ENCODE peak calls at places on chromosome 3, in six cellular contexts. G is GM23248, O is endothelial cell of umbilical vein, R is A549, B is fibroblast of lung, S is OCI-LY7. M is an unnamed sample.

GRCh38 chr3:87167634-87168456 is 59.3 kb upstream of the CHMP2B start:
- DNase-seq in R (peak), B (peak), S (peak), G (peak), O (peak), M (peak)

GRCh38 chr3:126049289-126050049 is 34.5 kb downstream of the SLC41A3 start:
- DNase-seq in O (no peak), S (no peak), G (no peak), R (no peak), B (no peak), M (no peak)

GRCh38 chr3:182618981-182619591 is 174.2 kb upstream of the ATP11B start:
- DNase-seq in S (no peak), B (peak), O (no peak), G (peak), R (no peak), M (peak)

GRCh38 chr3:38578551-38578950 is 70.9 kb downstream of the SCN5A start:
- DNase-seq in R (no peak), G (no peak), O (no peak), S (no peak), B (no peak), M (no peak)

GRCh38 chr3:160618878-160619277 is 53.5 kb upstream of the KPNA4 start:
- DNase-seq in S (no peak), B (peak), R (no peak), O (no peak), G (no peak), M (no peak)

GRCh38 chr3:7144696-7145308 is 283.9 kb downstream of the GRM7 start:
- DNase-seq in B (peak), R (peak), O (peak), S (peak), G (peak), M (peak)

GRCh38 chr3:194485876-194486539 is 794 bp downstream of the ATP13A3 start:
- DNase-seq in R (no peak), B (peak), O (peak), G (peak), S (peak), M (no peak)

GRCh38 chr3:185175370-185175987 is 22.6 kb upstream of the C3orf70 start:
- DNase-seq in S (no peak), R (no peak), O (no peak), B (peak), G (no peak), M (no peak)

GRCh38 chr3:142586803-142587406 is 8.4 kb upstream of the ATR start:
- DNase-seq in R (peak), B (peak), S (peak), O (peak), G (peak), M (peak)

GRCh38 chr3:137770821-137771399 is 6.8 kb downstream of the SOX14 start:
- DNase-seq in G (peak), R (no peak), B (no peak), S (no peak), O (no peak), M (no peak)

GRCh38 chr3:175121225-175121624 is 262.1 kb downstream of the NAALADL2 start:
- DNase-seq in G (no peak), O (no peak), R (no peak), B (no peak), S (no peak), M (peak)

GRCh38 chr3:145721815-145722214 is 439.2 kb downstream of the PLOD2 start:
- DNase-seq in O (no peak), G (no peak), S (no peak), R (no peak), B (no peak), M (no peak)

GRCh38 chr3:194424373-194424772 is 25.3 kb upstream of the GP5 start:
- DNase-seq in B (no peak), R (no peak), O (no peak), S (no peak), G (no peak), M (no peak)

GRCh38 chr3:122572940-122573412 is 4.5 kb upstream of the PARP15 start:
- DNase-seq in O (peak), R (no peak), S (peak), B (peak), G (peak), M (peak)

GRCh38 chr3:67819447-67819846 is 165.0 kb upstream of the SUCLG2 start:
- DNase-seq in S (peak), O (no peak), G (no peak), R (no peak), B (no peak), M (no peak)

GRCh38 chr3:66609660-66610547 is 109.1 kb upstream of the LRIG1 start:
- DNase-seq in S (no peak), B (peak), G (no peak), R (no peak), O (no peak), M (peak)

GRCh38 chr3:63662500-63662899 is 10.0 kb downstream of the SNTN start:
- DNase-seq in S (no peak), R (no peak), O (no peak), B (peak), G (peak), M (no peak)

GRCh38 chr3:133477497-133477896 is 77.6 kb downstream of the BFSP2 start:
- DNase-seq in O (no peak), B (no peak), G (no peak), S (peak), R (no peak), M (no peak)

GRCh38 chr3:8239718-8240698 is 261.6 kb upstream of the LMCD1 start:
- DNase-seq in S (peak), R (peak), O (peak), B (peak), G (peak), M (peak)

GRCh38 chr3:38017445-38018295 is 11.8 kb downstream of the PLCD1 start:
- DNase-seq in R (no peak), O (no peak), B (no peak), S (no peak), G (no peak), M (no peak)

GRCh38 chr3:99699841-99700240 is 61.4 kb downstream of the COL8A1 start:
- DNase-seq in B (peak), R (no peak), S (no peak), O (peak), G (peak), M (no peak)

GRCh38 chr3:42711491-42712343 is 9.1 kb upstream of the HHATL start:
- DNase-seq in R (peak), O (no peak), G (peak), B (no peak), S (no peak), M (no peak)

GRCh38 chr3:19994796-19995195 is 17.3 kb downstream of the PP2D1 start:
- DNase-seq in R (no peak), S (no peak), B (peak), G (peak), O (no peak), M (no peak)

GRCh38 chr3:194497799-194498575 is 11.2 kb upstream of the ATP13A3 start:
- DNase-seq in S (no peak), G (peak), O (no peak), R (no peak), B (no peak), M (no peak)

GRCh38 chr3:129556890-129557736 is 14.1 kb downstream of the H1-8 start:
- DNase-seq in R (no peak), S (no peak), G (peak), B (peak), O (no peak), M (no peak)

GRCh38 chr3:39724233-39724846 is 85.1 kb upstream of the MYRIP start:
- DNase-seq in R (no peak), B (no peak), S (no peak), O (peak), G (peak), M (no peak)

GRCh38 chr3:88005066-88005465 is 53.7 kb downstream of the CGGBP1 start:
- DNase-seq in B (peak), R (peak), O (peak), S (peak), G (peak), M (no peak)

GRCh38 chr3:14606663-14607339 is 44.8 kb upstream of the CCDC174 start:
- DNase-seq in G (peak), R (no peak), B (peak), O (no peak), S (no peak), M (peak)

GRCh38 chr3:27076815-27077630 is 292.2 kb downstream of the NEK10 start:
- DNase-seq in S (no peak), O (no peak), R (no peak), B (no peak), G (no peak), M (no peak)

GRCh38 chr3:156291269-156292123 is 171.1 kb downstream of the KCNAB1 start:
- DNase-seq in R (no peak), O (no peak), S (no peak), G (peak), B (peak), M (peak)

GRCh38 chr3:110413807-110414748 is 657.5 kb upstream of the NECTIN3 start:
- DNase-seq in B (peak), R (no peak), S (no peak), O (peak), G (peak), M (peak)

GRCh38 chr3:126542340-126543241 is 16.1 kb downstream of the C3orf22 start:
- DNase-seq in B (no peak), O (no peak), S (no peak), R (no peak), G (no peak), M (no peak)

GRCh38 chr3:137542049-137542448 is 222.1 kb upstream of the SOX14 start:
- DNase-seq in R (no peak), O (no peak), S (no peak), B (no peak), G (no peak), M (no peak)

GRCh38 chr3:23723930-23724329 is 81.8 kb upstream of the UBE2E1 start:
- DNase-seq in G (no peak), O (no peak), B (no peak), R (no peak), S (peak), M (no peak)

GRCh38 chr3:49132073-49132436 is 795 bp downstream of the LAMB2 start:
- DNase-seq in G (peak), O (no peak), R (no peak), B (no peak), S (no peak), M (no peak)
- H3K4me2 ChIP-seq in G (peak), O (peak), R (peak), B (peak), S (no peak), M (peak)

DNA sequence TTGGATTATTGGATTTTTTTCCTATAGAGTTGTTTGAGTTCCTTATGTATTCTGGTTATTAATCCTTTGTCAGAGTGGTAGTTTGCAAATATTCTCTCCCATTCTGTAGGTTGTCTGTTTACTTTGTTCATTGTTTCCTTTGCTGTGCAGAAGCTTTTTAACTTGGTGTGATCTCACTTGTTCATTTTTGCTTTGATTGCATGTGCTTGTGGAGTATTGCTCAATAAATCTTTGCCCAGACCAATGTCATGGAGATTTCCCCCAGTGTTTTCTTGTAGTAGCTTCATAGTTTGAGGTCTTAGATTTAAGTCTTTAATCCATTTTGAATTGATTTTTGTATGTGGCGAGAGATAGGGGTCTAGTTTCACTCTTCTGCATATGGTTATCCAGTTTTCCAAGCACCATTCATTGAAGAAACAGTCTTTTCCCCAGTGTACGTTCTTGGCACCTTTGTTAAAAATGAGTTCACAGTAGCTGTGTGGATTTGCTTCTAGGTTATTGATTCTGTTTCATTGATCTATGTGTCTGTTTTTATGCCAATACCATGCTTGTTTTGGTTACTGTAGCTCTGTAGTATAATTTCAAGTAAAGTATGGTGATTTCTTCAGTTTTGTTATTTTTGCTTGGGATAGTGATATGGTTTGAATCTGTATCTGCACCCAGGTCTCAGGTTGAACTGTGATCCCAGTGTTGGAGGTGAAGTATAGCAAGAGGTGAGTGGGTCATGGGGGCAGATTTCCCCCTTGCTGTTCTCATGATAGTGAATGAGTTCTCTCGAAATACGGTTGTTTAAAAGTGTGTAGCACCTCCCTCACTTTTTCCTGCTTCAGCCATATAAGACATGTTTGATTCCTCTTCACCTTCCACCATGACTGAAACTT is 46.1 kb upstream of the TNFSF10 start:
- DNase-seq in R (no peak), B (no peak), S (no peak), G (no peak), O (no peak), M (no peak)
- H3K4me2 ChIP-seq in R (no peak), B (no peak), S (no peak), G (no peak), O (no peak), M (no peak)

GRCh38 chr3:33644598-33644997 is 73.5 kb downstream of the CLASP2 start:
- DNase-seq in G (no peak), O (no peak), S (no peak), R (no peak), B (no peak), M (no peak)

GRCh38 chr3:33650495-33650894 is 67.6 kb downstream of the CLASP2 start:
- DNase-seq in G (no peak), O (no peak), B (no peak), S (no peak), R (no peak), M (no peak)

GRCh38 chr3:33642806-33643205 is 75.2 kb downstream of the CLASP2 start:
- DNase-seq in G (no peak), R (no peak), S (no peak), B (no peak), O (no peak), M (no peak)

GRCh38 chr3:33648793-33649192 is 69.3 kb downstream of the CLASP2 start:
- DNase-seq in R (no peak), S (no peak), O (no peak), G (no peak), B (no peak), M (no peak)

GRCh38 chr3:33645060-33645841 is 72.8 kb downstream of the CLASP2 start:
- DNase-seq in S (no peak), B (peak), O (peak), R (peak), G (peak), M (peak)
- H3K4me2 ChIP-seq in S (no peak), B (peak), O (no peak), R (no peak), G (peak), M (peak)

GRCh38 chr3:50194903-50195500 is 3.6 kb downstream of the GNAT1 start:
- DNase-seq in G (peak), R (no peak), O (no peak), B (no peak), S (peak), M (no peak)
- H3K4me2 ChIP-seq in G (peak), R (peak), O (no peak), B (peak), S (peak), M (peak)

DNA sequence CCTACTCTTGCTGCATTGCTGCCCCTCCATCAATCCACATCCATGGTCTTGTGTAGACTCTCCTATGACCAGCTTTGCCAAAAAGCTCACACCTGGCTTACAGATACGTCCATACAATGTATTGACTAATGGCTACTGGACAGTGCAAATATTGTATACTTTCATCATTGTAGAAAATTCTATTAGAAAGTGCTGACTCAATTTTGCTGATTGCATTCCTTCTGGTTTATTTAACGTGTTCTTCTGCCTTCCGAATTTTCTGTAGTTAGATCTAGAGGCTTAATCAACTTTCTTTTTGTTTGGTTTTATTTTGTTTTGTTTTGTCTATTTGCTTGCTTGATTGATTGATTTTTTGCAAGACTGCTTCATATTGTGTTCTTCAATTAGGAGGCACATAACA is 29.8 kb upstream of the CNOT10 start:
- DNase-seq in S (no peak), B (no peak), R (no peak), G (no peak), O (no peak), M (no peak)
- H3K4me2 ChIP-seq in S (no peak), B (no peak), R (no peak), G (no peak), O (no peak), M (no peak)

GRCh38 chr3:16514799-16515353 is 1.4 kb upstream of the RFTN1 start:
- DNase-seq in R (no peak), O (no peak), B (no peak), S (no peak), G (no peak), M (no peak)

GRCh38 chr3:16516695-16517481 is 3.4 kb upstream of the RFTN1 start:
- DNase-seq in G (peak), B (peak), O (peak), S (no peak), R (peak), M (peak)

GRCh38 chr3:16513141-16514020 is at the start of gene RFTN1:
- DNase-seq in G (peak), B (peak), R (no peak), S (peak), O (peak), M (peak)

GRCh38 chr3:16514021-16514700 is 662 bp upstream of the RFTN1 start:
- DNase-seq in O (no peak), B (no peak), G (no peak), R (no peak), S (no peak), M (no peak)

GRCh38 chr3:16515885-16516420 is 2.5 kb upstream of the RFTN1 start:
- DNase-seq in G (no peak), O (no peak), B (no peak), R (no peak), S (peak), M (no peak)
- H3K4me2 ChIP-seq in G (no peak), O (no peak), B (no peak), R (no peak), S (peak), M (no peak)

GRCh38 chr3:120472121-120472844 is 21.5 kb upstream of the FSTL1 start:
- DNase-seq in R (no peak), O (no peak), S (no peak), G (no peak), B (peak), M (no peak)
- H3K4me2 ChIP-seq in R (no peak), O (no peak), S (no peak), G (peak), B (peak), M (peak)

DNA sequence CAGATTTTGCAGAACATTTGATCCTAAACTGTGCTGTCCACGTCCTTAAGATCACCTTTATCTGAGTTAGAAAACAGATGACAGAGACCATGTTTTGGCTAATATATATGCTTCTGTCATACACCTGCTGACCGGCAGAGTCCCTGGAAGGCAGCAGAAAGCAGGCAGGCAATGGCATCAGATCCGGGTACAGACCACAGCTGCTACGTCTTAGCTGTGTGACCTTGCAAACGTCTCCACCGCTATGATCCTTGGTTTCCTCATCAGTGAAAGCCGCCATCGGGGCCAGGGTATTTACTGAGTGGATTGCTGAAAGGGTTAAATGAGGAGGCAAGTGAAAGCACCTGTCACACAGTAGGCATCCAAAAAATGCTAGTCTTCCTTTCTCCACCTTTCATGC is 72.1 kb downstream of the ABTB1 start:
- DNase-seq in G (no peak), B (no peak), O (no peak), R (no peak), S (no peak), M (no peak)
- H3K4me2 ChIP-seq in G (no peak), B (no peak), O (no peak), R (peak), S (no peak), M (no peak)

GRCh38 chr3:150216041-150216811 is 191.9 kb upstream of the TSC22D2 start:
- DNase-seq in R (no peak), G (peak), S (no peak), O (peak), B (peak), M (peak)
- H3K4me2 ChIP-seq in R (no peak), G (no peak), S (no peak), O (no peak), B (peak), M (peak)

M was measured in mammary epithelial cell.